ENCODE peak calls at places on chromosome 7, in seven cellular contexts. K, W, I, V, Z, G and R are unnamed samples.

GRCh38 chr7:7077945-7078344 is 104.4 kb upstream of the C1GALT1 start:
- DNase-seq in K (no peak), W (no peak), I (no peak), V (no peak), Z (no peak), G (no peak), R (no peak)

GRCh38 chr7:157016352-157017041 is 6.0 kb upstream of the MNX1 start:
- DNase-seq in K (no peak), W (peak; percentile 20), I (peak; percentile 79), V (no peak), Z (no peak), G (no peak), R (no peak)

GRCh38 chr7:152120210-152120609 is 94.7 kb downstream of the GALNT11 start:
- DNase-seq in K (no peak), W (no peak), I (no peak), V (no peak), Z (no peak), G (no peak), R (no peak)

GRCh38 chr7:140005754-140006503 is 56.8 kb downstream of the PARP12 start:
- DNase-seq in K (peak; percentile 22), W (no peak), I (no peak), V (no peak), Z (no peak), G (no peak), R (peak; percentile 73)

GRCh38 chr7:18974803-18975202 is 142.6 kb downstream of the TWIST1 start:
- DNase-seq in K (peak; percentile 83), W (no peak), I (no peak), V (peak; percentile 67), Z (peak; percentile 40), G (no peak), R (no peak)

GRCh38 chr7:130113887-130114286 is 43.6 kb downstream of the KLHDC10 start:
- DNase-seq in K (no peak), W (no peak), I (no peak), V (no peak), Z (no peak), G (no peak), R (no peak)

GRCh38 chr7:44772867-44773266 is 23.6 kb upstream of the PPIA start:
- DNase-seq in K (no peak), W (no peak), I (no peak), V (no peak), Z (no peak), G (no peak), R (no peak)

GRCh38 chr7:95687759-95688343 is 84.5 kb upstream of the DYNC1I1 start:
- DNase-seq in K (peak; percentile 36), W (no peak), I (no peak), V (no peak), Z (peak; percentile 32), G (no peak), R (no peak)

GRCh38 chr7:33233659-33234058 is 104.3 kb downstream of the BBS9 start:
- DNase-seq in K (no peak), W (no peak), I (no peak), V (no peak), Z (no peak), G (no peak), R (no peak)

GRCh38 chr7:108408294-108409004 is 47.8 kb downstream of the NRCAM start:
- DNase-seq in K (no peak), W (no peak), I (no peak), V (peak; percentile 68), Z (no peak), G (no peak), R (no peak)

GRCh38 chr7:158067219-158067930 is 520.2 kb downstream of the PTPRN2 start:
- DNase-seq in K (no peak), W (no peak), I (no peak), V (no peak), Z (no peak), G (no peak), R (no peak)

GRCh38 chr7:81715984-81716588 is 53.8 kb downstream of the HGF start:
- DNase-seq in K (peak; percentile 60), W (no peak), I (no peak), V (no peak), Z (peak; percentile 44), G (no peak), R (no peak)

GRCh38 chr7:69903410-69903809 is 305.1 kb downstream of the AUTS2 start:
- DNase-seq in K (no peak), W (no peak), I (no peak), V (no peak), Z (no peak), G (no peak), R (no peak)

GRCh38 chr7:37482953-37483352 is 34.3 kb upstream of the ELMO1 start:
- DNase-seq in K (no peak), W (no peak), I (no peak), V (no peak), Z (no peak), G (no peak), R (no peak)

GRCh38 chr7:23246540-23246939 is at the start of gene GPNMB:
- DNase-seq in K (peak; percentile 97), W (no peak), I (no peak), V (no peak), Z (no peak), G (no peak), R (no peak)

GRCh38 chr7:17939670-17940301 is 508 bp downstream of the SNX13 start:
- DNase-seq in K (peak; percentile 50), W (peak; percentile 24), I (peak; percentile 50), V (no peak), Z (peak; percentile 34), G (peak; percentile 25), R (peak; percentile 76)

GRCh38 chr7:14836571-14837189 is 65.9 kb downstream of the DGKB start:
- DNase-seq in K (peak; percentile 81), W (no peak), I (no peak), V (peak; percentile 93), Z (peak; percentile 24), G (no peak), R (peak; percentile 78)

GRCh38 chr7:150357277-150357676 is 11.3 kb upstream of the REPIN1 start:
- DNase-seq in K (no peak), W (no peak), I (peak; percentile 43), V (no peak), Z (no peak), G (peak; percentile 34), R (no peak)

GRCh38 chr7:88919484-88920131 is 124.1 kb upstream of the TEX47 start:
- DNase-seq in K (no peak), W (no peak), I (no peak), V (no peak), Z (no peak), G (no peak), R (no peak)

GRCh38 chr7:29270979-29271658 is 76.5 kb downstream of the CHN2 start:
- DNase-seq in K (no peak), W (no peak), I (no peak), V (no peak), Z (peak; percentile 71), G (no peak), R (no peak)

GRCh38 chr7:17299477-17299991 is 1.1 kb downstream of the AHR start:
- DNase-seq in K (peak; percentile 40), W (peak; percentile 6), I (no peak), V (no peak), Z (peak; percentile 59), G (no peak), R (no peak)

GRCh38 chr7:96899108-96899507 is 106.2 kb upstream of the DLX6 start:
- DNase-seq in K (no peak), W (no peak), I (no peak), V (no peak), Z (no peak), G (no peak), R (no peak)

GRCh38 chr7:70178787-70179186 is 580.5 kb downstream of the AUTS2 start:
- DNase-seq in K (no peak), W (no peak), I (no peak), V (no peak), Z (peak; percentile 53), G (no peak), R (no peak)

GRCh38 chr7:24572421-24573007 is 738 bp upstream of the PALS2 start:
- DNase-seq in K (peak; percentile 69), W (peak; percentile 11), I (no peak), V (no peak), Z (peak; percentile 77), G (no peak), R (no peak)

GRCh38 chr7:111527545-111527944 is 34.7 kb downstream of the IMMP2L start:
- DNase-seq in K (no peak), W (no peak), I (peak; percentile 22), V (no peak), Z (no peak), G (no peak), R (no peak)

GRCh38 chr7:5421626-5422323 is 1.9 kb downstream of the TNRC18 start:
- DNase-seq in K (peak; percentile 90), W (no peak), I (peak; percentile 40), V (no peak), Z (peak; percentile 65), G (no peak), R (peak; percentile 81)

GRCh38 chr7:13551503-13551902 is 438.0 kb downstream of the ETV1 start:
- DNase-seq in K (no peak), W (no peak), I (no peak), V (peak; percentile 98), Z (no peak), G (no peak), R (no peak)

GRCh38 chr7:75957021-75957736 is 37.2 kb downstream of the TMEM120A start:
- DNase-seq in K (peak; percentile 27), W (no peak), I (no peak), V (no peak), Z (peak; percentile 65), G (no peak), R (no peak)